ENCODE peak calls at places on chromosomes 1 and 21, in eight cellular contexts. One of them, this sample, is unnamed.

GRCh38 chr21:45155910-45156309 is 81.5 kb downstream of the ADARB1 start:
- DNase-seq in heart left ventricle: no peak
- DNase-seq in T-helper 2 cell: no peak
- DNase-seq in NCI-H345: no peak
- DNase-seq in COR-L47: no peak
- DNase-seq in amniotic stem cell: no peak
- DNase-seq in brain microvascular endothelial cell: no peak
- DNase-seq in GM12865: no peak
- DNase-seq in this sample: no peak

GRCh38 chr1:161166669-161167548 is 683 bp downstream of the PPOX start:
- DNase-seq in heart left ventricle: no peak
- DNase-seq in GM12865: no peak
- DNase-seq in brain microvascular endothelial cell: no peak
- DNase-seq in T-helper 2 cell: no peak
- DNase-seq in NCI-H345: no peak
- DNase-seq in COR-L47: peak
- DNase-seq in amniotic stem cell: no peak
- DNase-seq in this sample: peak

GRCh38 chr21:45923146-45923545 is 58.4 kb upstream of the COL6A1 start:
- DNase-seq in COR-L47: peak
- DNase-seq in NCI-H345: no peak
- DNase-seq in T-helper 2 cell: peak
- DNase-seq in GM12865: no peak
- DNase-seq in heart left ventricle: peak
- DNase-seq in amniotic stem cell: peak
- DNase-seq in brain microvascular endothelial cell: peak
- DNase-seq in this sample: peak

GRCh38 chr1:174407705-174408104 is 40.1 kb upstream of the GPR52 start:
- DNase-seq in COR-L47: no peak
- DNase-seq in brain microvascular endothelial cell: no peak
- DNase-seq in GM12865: no peak
- DNase-seq in NCI-H345: no peak
- DNase-seq in T-helper 2 cell: no peak
- DNase-seq in amniotic stem cell: no peak
- DNase-seq in heart left ventricle: no peak
- DNase-seq in this sample: peak

GRCh38 chr21:38769253-38769780 is 36.4 kb upstream of the ETS2 start:
- DNase-seq in T-helper 2 cell: no peak
- DNase-seq in brain microvascular endothelial cell: peak
- DNase-seq in NCI-H345: no peak
- DNase-seq in GM12865: no peak
- DNase-seq in amniotic stem cell: peak
- DNase-seq in COR-L47: no peak
- DNase-seq in heart left ventricle: no peak
- DNase-seq in this sample: peak

GRCh38 chr1:234628099-234628498 is 18.1 kb upstream of the IRF2BP2 start:
- DNase-seq in COR-L47: no peak
- DNase-seq in amniotic stem cell: peak
- DNase-seq in heart left ventricle: no peak
- DNase-seq in NCI-H345: no peak
- DNase-seq in brain microvascular endothelial cell: peak
- DNase-seq in GM12865: no peak
- DNase-seq in T-helper 2 cell: no peak
- DNase-seq in this sample: peak

GRCh38 chr1:162916407-162916806 is 55.4 kb upstream of the CCDC190 start:
- DNase-seq in GM12865: no peak
- DNase-seq in T-helper 2 cell: no peak
- DNase-seq in COR-L47: no peak
- DNase-seq in NCI-H345: no peak
- DNase-seq in heart left ventricle: no peak
- DNase-seq in brain microvascular endothelial cell: peak
- DNase-seq in amniotic stem cell: peak
- DNase-seq in this sample: peak

GRCh38 chr1:16257968-16258367 is 21.0 kb upstream of the CPLANE2 start:
- DNase-seq in NCI-H345: no peak
- DNase-seq in GM12865: no peak
- DNase-seq in brain microvascular endothelial cell: no peak
- DNase-seq in heart left ventricle: no peak
- DNase-seq in COR-L47: no peak
- DNase-seq in T-helper 2 cell: no peak
- DNase-seq in amniotic stem cell: no peak
- DNase-seq in this sample: no peak

GRCh38 chr1:55235722-55236121 is 20.6 kb upstream of the USP24 start:
- DNase-seq in COR-L47: no peak
- DNase-seq in amniotic stem cell: peak
- DNase-seq in heart left ventricle: no peak
- DNase-seq in T-helper 2 cell: no peak
- DNase-seq in GM12865: no peak
- DNase-seq in brain microvascular endothelial cell: peak
- DNase-seq in NCI-H345: no peak
- DNase-seq in this sample: peak

GRCh38 chr1:227330279-227330678 is 12.0 kb upstream of the CDC42BPA start:
- DNase-seq in T-helper 2 cell: no peak
- DNase-seq in heart left ventricle: no peak
- DNase-seq in NCI-H345: no peak
- DNase-seq in COR-L47: no peak
- DNase-seq in GM12865: no peak
- DNase-seq in brain microvascular endothelial cell: no peak
- DNase-seq in amniotic stem cell: no peak
- DNase-seq in this sample: no peak

GRCh38 chr1:93602101-93602500 is 79.5 kb downstream of the BCAR3 start:
- DNase-seq in T-helper 2 cell: no peak
- DNase-seq in NCI-H345: no peak
- DNase-seq in brain microvascular endothelial cell: no peak
- DNase-seq in heart left ventricle: no peak
- DNase-seq in amniotic stem cell: no peak
- DNase-seq in GM12865: no peak
- DNase-seq in COR-L47: no peak
- DNase-seq in this sample: no peak

GRCh38 chr1:2585318-2586092 is 1.1 kb upstream of the PRXL2B start:
- DNase-seq in heart left ventricle: peak
- DNase-seq in NCI-H345: peak
- DNase-seq in COR-L47: peak
- DNase-seq in amniotic stem cell: no peak
- DNase-seq in T-helper 2 cell: peak
- DNase-seq in brain microvascular endothelial cell: no peak
- DNase-seq in GM12865: peak
- DNase-seq in this sample: peak

GRCh38 chr1:105072850-105073249 is 1323.2 kb downstream of the AMY1C start:
- DNase-seq in NCI-H345: no peak
- DNase-seq in T-helper 2 cell: no peak
- DNase-seq in brain microvascular endothelial cell: no peak
- DNase-seq in GM12865: peak
- DNase-seq in heart left ventricle: no peak
- DNase-seq in amniotic stem cell: no peak
- DNase-seq in COR-L47: no peak
- DNase-seq in this sample: no peak

GRCh38 chr1:71490432-71490831 is 409.6 kb upstream of the ZRANB2 start:
- DNase-seq in T-helper 2 cell: no peak
- DNase-seq in NCI-H345: no peak
- DNase-seq in GM12865: no peak
- DNase-seq in brain microvascular endothelial cell: no peak
- DNase-seq in COR-L47: no peak
- DNase-seq in amniotic stem cell: no peak
- DNase-seq in heart left ventricle: no peak
- DNase-seq in this sample: no peak

GRCh38 chr1:115679141-115679611 is 37.4 kb downstream of the VANGL1 start:
- DNase-seq in COR-L47: no peak
- DNase-seq in heart left ventricle: peak
- DNase-seq in NCI-H345: no peak
- DNase-seq in brain microvascular endothelial cell: peak
- DNase-seq in T-helper 2 cell: no peak
- DNase-seq in GM12865: peak
- DNase-seq in amniotic stem cell: peak
- DNase-seq in this sample: peak

GRCh38 chr1:17309701-17310640 is 2.0 kb downstream of the PADI4 start:
- DNase-seq in amniotic stem cell: no peak
- DNase-seq in COR-L47: no peak
- DNase-seq in heart left ventricle: no peak
- DNase-seq in brain microvascular endothelial cell: no peak
- DNase-seq in T-helper 2 cell: no peak
- DNase-seq in GM12865: no peak
- DNase-seq in NCI-H345: no peak
- DNase-seq in this sample: no peak

GRCh38 chr1:234505774-234506114 is 26.8 kb upstream of the TARBP1 start:
- DNase-seq in COR-L47: no peak
- DNase-seq in NCI-H345: no peak
- DNase-seq in brain microvascular endothelial cell: no peak
- DNase-seq in amniotic stem cell: peak
- DNase-seq in GM12865: no peak
- DNase-seq in T-helper 2 cell: no peak
- DNase-seq in heart left ventricle: no peak
- DNase-seq in this sample: peak

This sample was measured in HFFc6.